ENCODE peak calls at places on chromosomes 7 and 10, in five cellular contexts. R, D, J, I and C are unnamed samples.
A peak's percentile ranks its signal among the peaks of the same experiment; 100 is the strongest.

GRCh38 chr7:118845787-118846186 is 621.3 kb downstream of the ANKRD7 start:
- DNase-seq in R (no peak), D (no peak), J (no peak), I (no peak), C (no peak)

GRCh38 chr10:127983701-127984100 is 76.8 kb downstream of the PTPRE start:
- DNase-seq in R (no peak), D (no peak), J (no peak), I (no peak), C (no peak)

GRCh38 chr10:118209215-118209614 is 132.9 kb downstream of the FAM204A start:
- DNase-seq in R (peak; percentile 45), D (no peak), J (no peak), I (no peak), C (no peak)

GRCh38 chr7:29858080-29858951 is 52.0 kb downstream of the WIPF3 start:
- DNase-seq in R (no peak), D (no peak), J (no peak), I (no peak), C (no peak)

GRCh38 chr7:46651561-46652088 is 730.6 kb upstream of the IGFBP3 start:
- DNase-seq in R (no peak), D (no peak), J (no peak), I (peak; percentile 26), C (no peak)

GRCh38 chr7:73509463-73509862 is 12.6 kb downstream of the BAZ1B start:
- DNase-seq in R (no peak), D (no peak), J (no peak), I (no peak), C (no peak)

GRCh38 chr7:26199301-26200112 is 1.0 kb downstream of the HNRNPA2B1 start:
- DNase-seq in R (no peak), D (peak; percentile 54), J (peak; percentile 33), I (no peak), C (peak; percentile 61)

GRCh38 chr7:134669845-134670373 is 23.3 kb downstream of the BPGM start:
- DNase-seq in R (no peak), D (peak; percentile 96), J (no peak), I (peak; percentile 23), C (peak; percentile 67)

GRCh38 chr7:45599851-45600706 is 25.9 kb downstream of the ADCY1 start:
- DNase-seq in R (no peak), D (no peak), J (no peak), I (no peak), C (no peak)

GRCh38 chr10:80453715-80454525 is at the start of gene TSPAN14:
- DNase-seq in R (peak; percentile 53), D (peak; percentile 79), J (peak; percentile 98), I (no peak), C (peak; percentile 97)

GRCh38 chr10:102503264-102504178 is at the start of gene SUFU:
- DNase-seq in R (peak; percentile 98), D (peak; percentile 99), J (peak; percentile 96), I (peak; percentile 93), C (peak; percentile 98)

GRCh38 chr10:131180941-131181855 is 130.3 kb downstream of the TCERG1L start:
- DNase-seq in R (no peak), D (no peak), J (no peak), I (no peak), C (no peak)
- TF ChIP-seq SMC3 in R (no peak), D (no peak), J (no peak), I (no peak), C (no peak)

GRCh38 chr10:18079665-18080295 is 60.4 kb upstream of the CACNB2 start:
- DNase-seq in R (no peak), D (peak; percentile 55), J (no peak), I (no peak), C (no peak)
- TF ChIP-seq MXI1 in R (no peak), D (no peak), J (no peak), I (no peak), C (no peak)

DNA sequence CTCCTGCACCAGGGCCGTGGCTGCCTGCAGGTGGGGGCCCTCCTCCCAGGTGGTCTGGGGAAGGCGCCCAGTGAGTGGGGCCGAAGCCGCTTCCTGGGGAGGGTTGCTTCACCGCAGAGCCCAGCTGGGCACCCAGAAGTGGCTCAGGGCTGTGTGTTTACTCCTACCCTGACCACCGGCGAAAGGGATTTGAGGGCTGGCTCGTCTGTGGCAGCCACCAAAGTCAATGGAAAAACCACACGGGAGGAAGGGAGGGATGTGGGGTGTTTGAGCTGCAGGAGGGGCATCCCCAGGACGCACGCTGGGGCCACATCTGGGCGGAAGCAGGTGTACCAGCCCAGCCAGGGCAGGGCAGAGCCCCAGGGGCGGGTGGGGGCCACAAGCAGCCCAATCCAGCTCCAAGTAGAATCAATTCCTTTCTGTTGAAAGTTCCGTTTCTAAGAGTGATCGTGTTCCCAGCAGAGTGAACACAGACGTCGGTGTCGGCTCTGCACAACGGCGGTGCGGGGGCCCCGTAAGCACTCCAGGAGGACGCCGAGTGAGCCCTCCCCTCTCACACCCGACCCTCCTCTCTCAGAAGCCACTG is 69.9 kb downstream of the FOXL3 start:
- DNase-seq in R (no peak), D (no peak), J (no peak), I (no peak), C (no peak)
- H3K9ac ChIP-seq in R (no peak overlapping the region), D (no peak overlapping the region), J (no peak overlapping the region), I (no peak overlapping the region), C (no peak overlapping the region)

DNA sequence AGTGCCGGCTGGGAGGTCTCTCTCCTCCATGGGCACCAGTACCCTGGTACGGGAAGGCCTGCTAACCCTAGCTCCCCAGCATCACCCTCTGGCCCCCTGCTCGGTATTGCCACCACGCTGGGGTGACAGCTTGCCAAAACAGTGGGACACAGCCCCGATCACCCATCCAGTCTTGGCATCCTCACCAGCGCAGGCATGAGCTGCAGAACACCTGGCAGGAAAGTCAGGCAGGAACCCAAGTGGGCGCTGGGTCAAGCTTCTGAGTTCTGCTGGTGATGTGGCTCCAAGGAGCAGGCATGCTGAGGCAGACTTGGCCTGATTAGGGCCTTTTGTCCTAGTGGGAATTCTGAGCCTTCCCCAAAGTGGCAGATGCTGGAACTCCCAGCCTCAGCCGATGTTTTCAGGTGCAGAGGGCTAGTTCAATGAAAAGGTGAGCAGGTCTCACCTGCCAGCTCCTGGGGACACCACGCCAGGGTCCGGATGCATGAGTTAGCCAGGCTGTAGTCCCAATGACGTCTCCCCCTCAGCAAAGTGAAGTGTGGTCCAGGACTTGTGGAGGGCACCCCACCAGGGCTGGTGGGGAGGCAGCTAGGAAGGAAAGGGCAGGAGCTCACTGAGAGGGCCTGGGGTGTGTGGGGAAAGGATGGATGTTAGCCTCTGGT is 8.5 kb upstream of the ZNF22 start:
- DNase-seq in R (no peak), D (no peak), J (no peak), I (no peak), C (no peak)
- TF ChIP-seq SMC3 in R (no peak), D (no peak), J (no peak), I (no peak), C (no peak)

DNA sequence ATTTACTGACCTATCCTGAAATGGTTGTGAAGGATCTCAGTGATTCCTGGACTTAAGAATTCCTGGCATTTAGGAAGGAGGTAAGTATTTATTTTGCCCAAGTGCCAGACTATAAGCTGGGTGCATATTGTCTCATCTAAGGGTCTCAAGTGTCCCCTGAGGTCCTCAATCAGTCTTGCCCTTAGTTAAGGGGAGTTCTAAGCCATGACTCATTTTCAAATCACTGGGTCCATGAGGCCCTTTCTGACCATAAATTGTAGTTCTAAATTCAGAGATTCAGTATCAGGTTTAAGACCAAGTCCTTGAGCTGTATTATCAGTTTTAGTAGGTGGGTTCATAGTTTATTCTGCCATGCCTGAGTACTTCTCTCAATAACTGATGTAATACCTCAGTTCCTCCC is 251.7 kb upstream of the MEOX2 start:
- DNase-seq in R (no peak), D (peak; percentile 25), J (no peak), I (no peak), C (no peak)
- TF ChIP-seq MXI1 in R (no peak), D (no peak), J (no peak), I (no peak), C (no peak)

GRCh38 chr7:84912018-84912417 is 274.8 kb downstream of the SEMA3D start:
- DNase-seq in R (no peak), D (no peak), J (no peak), I (no peak), C (no peak)
- H3K9ac ChIP-seq in R (no peak overlapping the region), D (no peak overlapping the region), J (no peak overlapping the region), I (no peak overlapping the region), C (no peak overlapping the region)

GRCh38 chr7:129970816-129971215 is 18.1 kb upstream of the UBE2H start:
- DNase-seq in R (no peak), D (no peak), J (no peak), I (no peak), C (no peak)

GRCh38 chr7:129975309-129975708 is 22.5 kb upstream of the UBE2H start:
- DNase-seq in R (no peak), D (no peak), J (no peak), I (no peak), C (no peak)

GRCh38 chr7:129968592-129969383 is 16.0 kb upstream of the UBE2H start:
- DNase-seq in R (no peak), D (no peak), J (no peak), I (no peak), C (no peak)

DNA sequence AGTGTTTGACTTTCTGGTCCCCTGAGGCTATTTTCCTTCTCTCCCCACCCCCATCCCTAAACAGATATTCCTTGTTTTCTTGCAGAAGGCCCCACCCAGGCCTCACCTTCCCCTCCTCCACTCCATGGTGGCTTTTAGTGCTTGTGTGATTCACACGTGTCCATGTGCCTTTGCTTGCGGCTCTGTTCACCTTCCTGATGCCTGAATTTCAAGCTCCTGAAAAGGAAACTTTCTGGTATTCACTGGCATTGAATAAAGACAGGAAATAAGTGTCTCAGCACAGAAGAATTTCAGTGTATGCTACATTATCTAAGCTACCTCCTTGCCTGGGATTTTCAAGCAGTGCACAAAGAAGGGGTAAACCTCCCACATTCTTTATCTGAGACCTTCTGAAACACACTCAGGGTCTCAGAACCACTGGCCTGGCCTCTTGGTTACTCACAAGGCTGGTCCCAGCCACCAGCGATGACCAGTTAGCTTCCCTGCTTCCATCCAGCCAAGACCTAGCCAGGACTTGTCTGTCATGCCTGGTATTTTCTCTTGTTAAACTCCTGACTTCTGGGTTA is 17.2 kb upstream of the UBE2H start:
- DNase-seq in R (no peak), D (peak; percentile 84), J (peak; percentile 47), I (no peak), C (no peak)
- TF ChIP-seq SMC3 in R (no peak), D (no peak), J (no peak), I (no peak), C (no peak)